ENCODE peak calls at places on chromosomes 3 and 15, in nine cellular contexts. One of them, this sample, is unnamed. For H3K4me1, the result is how much of the 10 kb centered on the place peaks cover.

GRCh38 chr3:114144909-114145688 is 33.8 kb downstream of the DRD3 start:
- DNase-seq in CD4-positive, CD25-positive, alpha-beta regulatory T cell: peak
- DNase-seq in breast epithelium: no peak
- DNase-seq in K562: no peak
- DNase-seq in heart left ventricle: peak
- DNase-seq in lung: peak
- DNase-seq in aorta: peak
- DNase-seq in BE2C: no peak
- DNase-seq in colonic mucosa: no peak
- DNase-seq in this sample: peak

GRCh38 chr3:192188218-192188835 is 539.0 kb downstream of the FGF12 start:
- DNase-seq in breast epithelium: no peak
- DNase-seq in colonic mucosa: peak
- DNase-seq in heart left ventricle: peak
- DNase-seq in aorta: peak
- DNase-seq in K562: peak
- DNase-seq in BE2C: peak
- DNase-seq in CD4-positive, CD25-positive, alpha-beta regulatory T cell: peak
- DNase-seq in lung: peak
- DNase-seq in this sample: peak

GRCh38 chr15:58229297-58229768 is 91.2 kb downstream of the AQP9 start:
- DNase-seq in aorta: no peak
- DNase-seq in breast epithelium: no peak
- DNase-seq in lung: no peak
- DNase-seq in K562: peak
- DNase-seq in colonic mucosa: no peak
- DNase-seq in CD4-positive, CD25-positive, alpha-beta regulatory T cell: no peak
- DNase-seq in heart left ventricle: no peak
- DNase-seq in BE2C: no peak
- DNase-seq in this sample: peak

GRCh38 chr3:189316296-189317019 is 144.7 kb downstream of the TPRG1 start:
- DNase-seq in CD4-positive, CD25-positive, alpha-beta regulatory T cell: no peak
- DNase-seq in aorta: no peak
- DNase-seq in K562: no peak
- DNase-seq in colonic mucosa: peak
- DNase-seq in breast epithelium: peak
- DNase-seq in BE2C: no peak
- DNase-seq in lung: peak
- DNase-seq in heart left ventricle: no peak
- DNase-seq in this sample: peak

GRCh38 chr3:34106879-34107278 is 308.4 kb downstream of the PDCD6IP start:
- DNase-seq in breast epithelium: no peak
- DNase-seq in colonic mucosa: peak
- DNase-seq in aorta: no peak
- DNase-seq in lung: peak
- DNase-seq in K562: peak
- DNase-seq in CD4-positive, CD25-positive, alpha-beta regulatory T cell: peak
- DNase-seq in heart left ventricle: no peak
- DNase-seq in BE2C: peak
- DNase-seq in this sample: peak

GRCh38 chr3:50474717-50475116 is 28.7 kb downstream of the CACNA2D2 start:
- DNase-seq in CD4-positive, CD25-positive, alpha-beta regulatory T cell: no peak
- DNase-seq in breast epithelium: no peak
- DNase-seq in lung: no peak
- DNase-seq in heart left ventricle: no peak
- DNase-seq in colonic mucosa: no peak
- DNase-seq in BE2C: no peak
- DNase-seq in K562: no peak
- DNase-seq in aorta: no peak
- DNase-seq in this sample: no peak

GRCh38 chr3:111128884-111129283 is 57.3 kb downstream of the NECTIN3 start:
- DNase-seq in colonic mucosa: no peak
- DNase-seq in heart left ventricle: no peak
- DNase-seq in BE2C: no peak
- DNase-seq in lung: no peak
- DNase-seq in K562: no peak
- DNase-seq in aorta: no peak
- DNase-seq in breast epithelium: no peak
- DNase-seq in CD4-positive, CD25-positive, alpha-beta regulatory T cell: no peak
- DNase-seq in this sample: no peak

GRCh38 chr3:165259518-165260193 is 63.5 kb upstream of the SLITRK3 start:
- DNase-seq in K562: no peak
- DNase-seq in aorta: no peak
- DNase-seq in heart left ventricle: no peak
- DNase-seq in CD4-positive, CD25-positive, alpha-beta regulatory T cell: no peak
- DNase-seq in BE2C: no peak
- DNase-seq in breast epithelium: no peak
- DNase-seq in colonic mucosa: no peak
- DNase-seq in lung: no peak
- DNase-seq in this sample: no peak

GRCh38 chr3:185280572-185281365 is 26.9 kb upstream of the EHHADH start:
- DNase-seq in heart left ventricle: no peak
- DNase-seq in lung: no peak
- DNase-seq in aorta: no peak
- DNase-seq in CD4-positive, CD25-positive, alpha-beta regulatory T cell: peak
- DNase-seq in breast epithelium: no peak
- DNase-seq in colonic mucosa: no peak
- DNase-seq in K562: peak
- DNase-seq in BE2C: peak
- DNase-seq in this sample: peak

GRCh38 chr3:45214061-45214680 is 11.9 kb downstream of the TMEM158 start:
- DNase-seq in CD4-positive, CD25-positive, alpha-beta regulatory T cell: no peak
- DNase-seq in BE2C: no peak
- DNase-seq in K562: no peak
- DNase-seq in heart left ventricle: no peak
- DNase-seq in aorta: no peak
- DNase-seq in breast epithelium: no peak
- DNase-seq in lung: no peak
- DNase-seq in colonic mucosa: no peak
- DNase-seq in this sample: no peak

GRCh38 chr3:190533511-190534282 is 19.8 kb downstream of the IL1RAP start:
- DNase-seq in breast epithelium: peak
- DNase-seq in heart left ventricle: peak
- DNase-seq in colonic mucosa: peak
- DNase-seq in lung: peak
- DNase-seq in K562: no peak
- DNase-seq in CD4-positive, CD25-positive, alpha-beta regulatory T cell: no peak
- DNase-seq in aorta: peak
- DNase-seq in BE2C: no peak
- DNase-seq in this sample: no peak

GRCh38 chr15:40982855-40983254 is 29.6 kb downstream of the CHAC1 start:
- DNase-seq in K562: no peak
- DNase-seq in heart left ventricle: peak
- DNase-seq in breast epithelium: no peak
- DNase-seq in CD4-positive, CD25-positive, alpha-beta regulatory T cell: no peak
- DNase-seq in colonic mucosa: no peak
- DNase-seq in aorta: peak
- DNase-seq in BE2C: no peak
- DNase-seq in lung: no peak
- DNase-seq in this sample: peak

GRCh38 chr3:99483841-99484240 is 154.6 kb upstream of the COL8A1 start:
- DNase-seq in lung: no peak
- DNase-seq in colonic mucosa: no peak
- DNase-seq in breast epithelium: no peak
- DNase-seq in heart left ventricle: no peak
- DNase-seq in CD4-positive, CD25-positive, alpha-beta regulatory T cell: no peak
- DNase-seq in BE2C: no peak
- DNase-seq in aorta: no peak
- DNase-seq in K562: no peak
- DNase-seq in this sample: no peak

GRCh38 chr3:119310052-119310451 is 15.9 kb downstream of the ARHGAP31 start:
- DNase-seq in CD4-positive, CD25-positive, alpha-beta regulatory T cell: no peak
- DNase-seq in heart left ventricle: no peak
- DNase-seq in colonic mucosa: no peak
- DNase-seq in lung: no peak
- DNase-seq in aorta: no peak
- DNase-seq in BE2C: no peak
- DNase-seq in K562: no peak
- DNase-seq in breast epithelium: peak
- DNase-seq in this sample: peak

GRCh38 chr3:3800076-3800448 is 831 bp downstream of the LRRN1 start:
- DNase-seq in K562: no peak
- DNase-seq in colonic mucosa: peak
- DNase-seq in breast epithelium: no peak
- DNase-seq in lung: no peak
- DNase-seq in heart left ventricle: no peak
- DNase-seq in aorta: peak
- DNase-seq in CD4-positive, CD25-positive, alpha-beta regulatory T cell: peak
- DNase-seq in BE2C: no peak
- DNase-seq in this sample: peak

GRCh38 chr15:68704496-68705021 is 116.1 kb downstream of the ANP32A start:
- DNase-seq in aorta: no peak
- DNase-seq in CD4-positive, CD25-positive, alpha-beta regulatory T cell: no peak
- DNase-seq in K562: peak
- DNase-seq in colonic mucosa: peak
- DNase-seq in breast epithelium: no peak
- DNase-seq in lung: peak
- DNase-seq in BE2C: peak
- DNase-seq in heart left ventricle: peak
- DNase-seq in this sample: peak

GRCh38 chr15:89328398-89329254 is 6.0 kb downstream of the POLG start:
- DNase-seq in CD4-positive, CD25-positive, alpha-beta regulatory T cell: no peak
- DNase-seq in BE2C: no peak
- DNase-seq in lung: no peak
- DNase-seq in colonic mucosa: no peak
- DNase-seq in aorta: no peak
- DNase-seq in heart left ventricle: no peak
- DNase-seq in breast epithelium: no peak
- DNase-seq in K562: no peak
- DNase-seq in this sample: no peak
- H3K4me1 ChIP-seq in CD4-positive, CD25-positive, alpha-beta regulatory T cell: under half
- H3K4me1 ChIP-seq in BE2C: under half
- H3K4me1 ChIP-seq in lung: under half
- H3K4me1 ChIP-seq in colonic mucosa: under half
- H3K4me1 ChIP-seq in aorta: under half
- H3K4me1 ChIP-seq in heart left ventricle: under half
- H3K4me1 ChIP-seq in breast epithelium: under half
- H3K4me1 ChIP-seq in K562: under half
- H3K4me1 ChIP-seq in this sample: under half

DNA sequence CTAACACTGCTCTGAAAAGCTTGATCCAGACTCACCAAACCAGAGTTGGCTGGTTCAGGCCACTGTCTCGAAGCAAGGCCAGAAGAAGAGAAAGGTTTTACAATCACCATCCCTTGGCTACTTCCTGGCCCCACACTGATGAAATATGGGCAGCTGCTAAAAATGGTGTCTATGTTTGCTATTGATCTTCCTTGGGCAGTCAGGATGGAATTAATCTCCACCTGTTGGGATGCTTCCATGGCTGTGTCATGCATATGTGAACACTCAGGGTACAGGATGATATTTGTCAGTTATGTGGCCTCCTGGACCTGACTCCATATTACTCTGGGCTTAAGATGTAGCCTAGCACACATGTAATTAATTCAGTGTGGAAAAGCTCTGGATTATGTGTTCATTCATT is 61.9 kb downstream of the FRMD4B start:
- DNase-seq in lung: no peak
- DNase-seq in K562: no peak
- DNase-seq in breast epithelium: no peak
- DNase-seq in colonic mucosa: no peak
- DNase-seq in CD4-positive, CD25-positive, alpha-beta regulatory T cell: no peak
- DNase-seq in aorta: no peak
- DNase-seq in heart left ventricle: no peak
- DNase-seq in BE2C: no peak
- DNase-seq in this sample: peak
- H3K4me1 ChIP-seq in lung: under half
- H3K4me1 ChIP-seq in K562: under half
- H3K4me1 ChIP-seq in breast epithelium: under half
- H3K4me1 ChIP-seq in colonic mucosa: under half
- H3K4me1 ChIP-seq in CD4-positive, CD25-positive, alpha-beta regulatory T cell: under half
- H3K4me1 ChIP-seq in aorta: under half
- H3K4me1 ChIP-seq in heart left ventricle: half or more
- H3K4me1 ChIP-seq in BE2C: under half
- H3K4me1 ChIP-seq in this sample: under half

GRCh38 chr3:52770581-52771333 is at the start of gene NEK4:
- DNase-seq in aorta: peak
- DNase-seq in colonic mucosa: peak
- DNase-seq in breast epithelium: peak
- DNase-seq in heart left ventricle: peak
- DNase-seq in lung: peak
- DNase-seq in CD4-positive, CD25-positive, alpha-beta regulatory T cell: peak
- DNase-seq in BE2C: peak
- DNase-seq in K562: peak
- DNase-seq in this sample: peak

GRCh38 chr3:52769786-52770445 is 824 bp downstream of the NEK4 start:
- DNase-seq in heart left ventricle: no peak
- DNase-seq in lung: no peak
- DNase-seq in aorta: no peak
- DNase-seq in CD4-positive, CD25-positive, alpha-beta regulatory T cell: peak
- DNase-seq in K562: peak
- DNase-seq in BE2C: no peak
- DNase-seq in colonic mucosa: no peak
- DNase-seq in breast epithelium: no peak
- DNase-seq in this sample: peak

GRCh38 chr3:52771702-52772101 is 962 bp upstream of the NEK4 start:
- DNase-seq in BE2C: no peak
- DNase-seq in breast epithelium: no peak
- DNase-seq in CD4-positive, CD25-positive, alpha-beta regulatory T cell: no peak
- DNase-seq in lung: no peak
- DNase-seq in K562: no peak
- DNase-seq in colonic mucosa: no peak
- DNase-seq in aorta: no peak
- DNase-seq in heart left ventricle: peak
- DNase-seq in this sample: no peak

GRCh38 chr3:52773361-52774065 is 2.8 kb upstream of the NEK4 start:
- DNase-seq in colonic mucosa: no peak
- DNase-seq in breast epithelium: peak
- DNase-seq in heart left ventricle: no peak
- DNase-seq in K562: no peak
- DNase-seq in BE2C: no peak
- DNase-seq in CD4-positive, CD25-positive, alpha-beta regulatory T cell: no peak
- DNase-seq in lung: no peak
- DNase-seq in aorta: no peak
- DNase-seq in this sample: no peak

DNA sequence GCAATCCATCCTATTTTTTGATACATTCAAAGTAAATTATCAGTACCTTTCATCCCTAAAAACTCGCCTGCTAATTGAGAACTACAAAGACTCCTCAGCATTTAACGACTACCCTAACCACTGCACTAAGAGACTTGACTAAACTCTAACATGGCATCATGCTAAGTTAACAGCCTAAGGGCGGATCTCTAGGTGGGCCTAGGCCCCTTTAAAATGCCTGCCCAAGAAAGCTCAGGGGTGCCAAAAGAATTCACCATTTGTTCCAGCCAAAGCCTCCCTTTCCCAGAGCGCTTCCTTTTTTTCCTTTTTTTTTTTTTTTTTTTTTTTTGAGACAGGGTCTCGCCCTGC is 568 bp upstream of the NEK4 start:
- DNase-seq in colonic mucosa: no peak
- DNase-seq in aorta: no peak
- DNase-seq in heart left ventricle: no peak
- DNase-seq in lung: no peak
- DNase-seq in breast epithelium: no peak
- DNase-seq in BE2C: no peak
- DNase-seq in K562: no peak
- DNase-seq in CD4-positive, CD25-positive, alpha-beta regulatory T cell: no peak
- DNase-seq in this sample: no peak
- H3K4me1 ChIP-seq in colonic mucosa: under half
- H3K4me1 ChIP-seq in aorta: under half
- H3K4me1 ChIP-seq in heart left ventricle: under half
- H3K4me1 ChIP-seq in lung: under half
- H3K4me1 ChIP-seq in breast epithelium: under half
- H3K4me1 ChIP-seq in BE2C: under half
- H3K4me1 ChIP-seq in K562: under half
- H3K4me1 ChIP-seq in CD4-positive, CD25-positive, alpha-beta regulatory T cell: under half
- H3K4me1 ChIP-seq in this sample: under half

GRCh38 chr3:14222900-14223594 is 44.4 kb downstream of the LSM3 start:
- DNase-seq in colonic mucosa: peak
- DNase-seq in CD4-positive, CD25-positive, alpha-beta regulatory T cell: no peak
- DNase-seq in breast epithelium: no peak
- DNase-seq in aorta: no peak
- DNase-seq in K562: no peak
- DNase-seq in BE2C: no peak
- DNase-seq in lung: no peak
- DNase-seq in heart left ventricle: no peak
- DNase-seq in this sample: no peak
- H3K4me1 ChIP-seq in colonic mucosa: under half
- H3K4me1 ChIP-seq in CD4-positive, CD25-positive, alpha-beta regulatory T cell: under half
- H3K4me1 ChIP-seq in breast epithelium: under half
- H3K4me1 ChIP-seq in aorta: under half
- H3K4me1 ChIP-seq in K562: under half
- H3K4me1 ChIP-seq in BE2C: under half
- H3K4me1 ChIP-seq in lung: under half
- H3K4me1 ChIP-seq in heart left ventricle: under half
- H3K4me1 ChIP-seq in this sample: under half

This sample was measured in SJCRH30.